ENCODE peak calls at places on chromosomes 13 and 19, in seven cellular contexts. Q, K, R, P, E, B and L are unnamed samples. For H3K27me3, the result is how much of the 10 kb centered on the place peaks cover.

GRCh38 chr13:74661851-74662250 is 527.6 kb upstream of the KLF12 start:
- DNase-seq in Q (no peak), K (no peak), R (no peak), P (peak), E (no peak), B (no peak), L (no peak)

GRCh38 chr19:17026706-17027427 is at the start of gene CPAMD8:
- DNase-seq in Q (no peak), K (no peak), R (no peak), P (no peak), E (no peak), B (no peak), L (no peak)

GRCh38 chr19:41376241-41376997 is at the start of gene TMEM91:
- DNase-seq in Q (no peak), K (peak), R (peak), P (peak), E (no peak), B (no peak), L (peak)

GRCh38 chr13:64540468-64540867 is 2689.7 kb downstream of the PCDH9 start:
- DNase-seq in Q (no peak), K (no peak), R (no peak), P (peak), E (peak), B (no peak), L (no peak)

GRCh38 chr19:3737487-3738205 is 23.8 kb downstream of the APBA3 start:
- DNase-seq in Q (no peak), K (no peak), R (no peak), P (no peak), E (no peak), B (no peak), L (no peak)

GRCh38 chr19:19488875-19489690 is 26.3 kb downstream of the TSSK6 start:
- DNase-seq in Q (peak), K (peak), R (peak), P (peak), E (peak), B (peak), L (peak)

GRCh38 chr13:39604736-39605135 is 1.7 kb upstream of the LHFPL6 start:
- DNase-seq in Q (no peak), K (no peak), R (no peak), P (no peak), E (no peak), B (no peak), L (no peak)

GRCh38 chr19:46728693-46729339 is 11.9 kb upstream of the PRKD2 start:
- DNase-seq in Q (peak), K (peak), R (peak), P (peak), E (peak), B (no peak), L (peak)

GRCh38 chr13:53191091-53191490 is 162.5 kb downstream of the OLFM4 start:
- DNase-seq in Q (no peak), K (no peak), R (no peak), P (peak), E (peak), B (no peak), L (no peak)

GRCh38 chr13:42146359-42146758 is 97.9 kb downstream of the DGKH start:
- DNase-seq in Q (no peak), K (no peak), R (no peak), P (no peak), E (no peak), B (no peak), L (no peak)

GRCh38 chr19:46635920-46636761 is at the start of gene GNG8:
- DNase-seq in Q (no peak), K (no peak), R (no peak), P (no peak), E (no peak), B (no peak), L (peak)

GRCh38 chr13:111210488-111210887 is 95.4 kb downstream of the ARHGEF7 start:
- DNase-seq in Q (no peak), K (peak), R (peak), P (peak), E (peak), B (no peak), L (no peak)

GRCh38 chr19:1747285-1748114 is 5.8 kb upstream of the ONECUT3 start:
- DNase-seq in Q (no peak), K (no peak), R (no peak), P (peak), E (peak), B (no peak), L (no peak)

GRCh38 chr19:45153339-45154063 is 7.3 kb downstream of the NKPD1 start:
- DNase-seq in Q (peak), K (no peak), R (no peak), P (peak), E (peak), B (no peak), L (no peak)
- H3K27me3 ChIP-seq in Q (under half), K (under half), R (half or more), P (under half), E (under half), B (under half), L (under half)

DNA sequence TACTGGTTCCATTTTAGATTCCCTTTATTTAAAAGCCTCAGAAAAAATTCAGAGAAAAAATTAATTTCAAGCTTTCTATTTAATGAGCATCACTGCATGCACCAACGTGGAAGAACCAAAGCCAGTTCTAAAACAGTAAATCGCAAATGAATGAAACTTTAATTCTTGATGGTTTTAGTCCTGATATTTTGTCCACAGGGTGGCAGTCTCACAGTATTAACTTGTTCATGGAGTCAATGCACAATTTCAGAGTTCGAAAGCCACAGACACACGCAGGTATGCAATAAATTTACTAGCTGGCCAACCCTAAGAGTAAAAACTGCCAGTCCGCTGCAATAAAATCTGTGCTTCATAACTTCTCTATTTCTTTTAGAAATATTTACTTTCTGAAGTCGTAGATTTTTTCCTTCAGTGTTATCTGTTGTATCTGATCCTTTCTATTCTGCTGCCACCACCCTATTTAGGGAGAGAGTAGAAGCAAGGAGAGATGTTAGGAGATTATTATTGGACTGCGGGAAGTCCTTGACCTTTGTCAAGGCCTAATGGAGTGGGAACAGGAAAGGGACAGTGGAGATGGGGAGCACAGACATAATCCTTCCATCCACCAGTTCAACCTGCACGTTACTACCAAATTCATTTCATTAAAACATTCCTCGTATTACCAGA is 7.0 kb upstream of the WBP4 start:
- DNase-seq in Q (no peak), K (no peak), R (no peak), P (peak), E (peak), B (no peak), L (no peak)
- H3K4me3 ChIP-seq in Q (no peak), K (no peak), R (no peak), P (peak), E (no peak), B (peak), L (no peak)

GRCh38 chr13:56166864-56167263 is 973.9 kb upstream of the PRR20A start:
- DNase-seq in Q (no peak), K (no peak), R (no peak), P (no peak), E (no peak), B (no peak), L (no peak)
- H3K27ac ChIP-seq in Q (no peak), K (no peak), R (no peak), P (no peak), E (no peak), B (no peak), L (no peak)

GRCh38 chr13:27295096-27295495 is 24.5 kb downstream of the RASL11A start:
- DNase-seq in Q (no peak), K (no peak), R (no peak), P (no peak), E (no peak), B (no peak), L (no peak)
- H3K27me3 ChIP-seq in Q (under half), K (under half), R (under half), P (under half), E (under half), B (under half), L (under half)

GRCh38 chr13:103282571-103283450 is 216.6 kb upstream of the SLC10A2 start:
- DNase-seq in Q (no peak), K (no peak), R (no peak), P (peak), E (peak), B (no peak), L (no peak)
- H3K4me3 ChIP-seq in Q (no peak), K (no peak), R (no peak), P (no peak), E (no peak), B (no peak), L (no peak)

GRCh38 chr19:7844951-7845350 is 14.9 kb downstream of the EVI5L start:
- DNase-seq in Q (no peak), K (no peak), R (no peak), P (no peak), E (no peak), B (no peak), L (no peak)
- H3K27ac ChIP-seq in Q (no peak), K (no peak), R (no peak), P (no peak), E (no peak), B (no peak), L (no peak)

DNA sequence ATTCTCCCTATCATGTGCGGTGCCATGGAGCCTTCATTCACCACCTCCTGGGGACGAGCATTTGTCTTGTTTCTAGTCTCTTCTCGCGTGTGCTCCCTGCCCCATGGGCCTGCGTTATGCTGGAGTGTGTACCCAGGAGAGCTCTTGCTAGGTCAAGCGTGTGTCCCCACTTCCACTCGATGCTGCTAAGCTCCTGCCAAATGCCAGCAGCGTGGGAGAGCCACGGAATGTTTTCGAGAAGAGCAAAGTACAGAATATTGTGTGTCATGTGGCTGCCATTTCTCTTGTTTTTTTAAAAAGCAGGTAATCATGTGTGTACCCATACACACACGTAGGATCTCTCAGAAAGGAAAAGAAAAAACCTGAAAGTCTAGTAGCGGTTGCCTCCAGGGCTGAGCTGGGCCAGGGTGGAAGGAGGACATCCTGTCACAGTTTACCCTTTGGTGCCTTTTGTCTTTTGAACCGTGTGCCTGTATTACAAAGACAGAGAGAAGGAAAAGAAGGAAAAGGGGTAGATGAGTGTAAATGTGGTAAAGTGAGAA is 28.6 kb downstream of the PAK4 start:
- DNase-seq in Q (no peak), K (no peak), R (no peak), P (no peak), E (no peak), B (no peak), L (no peak)
- H3K27me3 ChIP-seq in Q (under half), K (under half), R (under half), P (under half), E (under half), B (under half), L (under half)

GRCh38 chr19:48964205-48965032 is 690 bp upstream of the FTL start:
- DNase-seq in Q (no peak), K (no peak), R (peak), P (peak), E (peak), B (no peak), L (no peak)

GRCh38 chr19:48965033-48965805 is at the start of gene FTL:
- DNase-seq in Q (peak), K (peak), R (peak), P (peak), E (peak), B (peak), L (peak)

GRCh38 chr19:48962849-48963165 is 2.3 kb upstream of the FTL start:
- DNase-seq in Q (no peak), K (no peak), R (no peak), P (no peak), E (no peak), B (no peak), L (no peak)

GRCh38 chr19:48962029-48962848 is 2.9 kb upstream of the FTL start:
- DNase-seq in Q (peak), K (peak), R (peak), P (peak), E (no peak), B (no peak), L (peak)

GRCh38 chr19:48963371-48964204 is 1.5 kb upstream of the FTL start:
- DNase-seq in Q (peak), K (peak), R (peak), P (peak), E (peak), B (peak), L (peak)
- H3K4me3 ChIP-seq in Q (no peak), K (peak), R (peak), P (peak), E (peak), B (peak), L (peak)